ENCODE peak calls at places on chromosomes 5 and 9, in five cellular contexts. L is tibial artery, G is T-helper 9 cell, M is HFFc6, V is Right ventricle myocardium superior. U is an unnamed sample.

GRCh38 chr5:103503065-103503464 is 59.5 kb downstream of the NUDT12 start:
- DNase-seq in L (no peak), G (no peak), M (no peak), V (no peak), U (no peak)

GRCh38 chr9:22008662-22009562 is at the start of gene CDKN2B:
- DNase-seq in L (peak), G (peak), M (peak), V (peak), U (peak)

GRCh38 chr9:114906922-114907571 is 23.3 kb downstream of the TNFSF8 start:
- DNase-seq in L (no peak), G (no peak), M (peak), V (no peak), U (peak)

GRCh38 chr5:137344723-137345322 is 154.3 kb downstream of the SPOCK1 start:
- DNase-seq in L (peak), G (no peak), M (peak), V (no peak), U (peak)

GRCh38 chr9:92917176-92917800 is 30.0 kb upstream of the FGD3 start:
- DNase-seq in L (no peak), G (no peak), M (no peak), V (no peak), U (no peak)

GRCh38 chr5:18095061-18095460 is 460.8 kb downstream of the TAF11L14 start:
- DNase-seq in L (no peak), G (no peak), M (no peak), V (no peak), U (no peak)

GRCh38 chr5:179223961-179224360 is 121.3 kb downstream of the ADAMTS2 start:
- DNase-seq in L (peak), G (no peak), M (no peak), V (no peak), U (no peak)

GRCh38 chr5:90529939-90530677 is 724 bp upstream of the LYSMD3 start:
- DNase-seq in L (peak), G (peak), M (peak), V (peak), U (peak)

GRCh38 chr9:83620841-83621636 is 1.9 kb upstream of the IDNK start:
- DNase-seq in L (no peak), G (peak), M (peak), V (no peak), U (peak)

GRCh38 chr9:15144567-15145174 is 162.3 kb downstream of the TTC39B start:
- DNase-seq in L (no peak), G (no peak), M (no peak), V (no peak), U (peak)

GRCh38 chr5:35987776-35988175 is 3.4 kb downstream of the UGT3A1 start:
- DNase-seq in L (no peak), G (no peak), M (no peak), V (no peak), U (no peak)

GRCh38 chr5:140189977-140190867 is 15.2 kb downstream of the CYSTM1 start:
- DNase-seq in L (no peak), G (no peak), M (peak), V (no peak), U (peak)

GRCh38 chr5:39697891-39698290 is 273.1 kb upstream of the DAB2 start:
- DNase-seq in L (no peak), G (no peak), M (no peak), V (no peak), U (no peak)

GRCh38 chr9:12798066-12798770 is 23.4 kb downstream of the LURAP1L start:
- DNase-seq in L (no peak), G (no peak), M (no peak), V (no peak), U (peak)

GRCh38 chr5:85602843-85603242 is 1014.9 kb upstream of the COX7C start:
- DNase-seq in L (no peak), G (no peak), M (no peak), V (no peak), U (no peak)

GRCh38 chr5:57231607-57232006 is 57.7 kb downstream of the GPBP1 start:
- DNase-seq in L (no peak), G (no peak), M (no peak), V (no peak), U (no peak)

GRCh38 chr5:122775713-122776084 is 819 bp downstream of the SNX2 start:
- DNase-seq in L (no peak), G (no peak), M (peak), V (no peak), U (peak)

GRCh38 chr5:75320341-75320740 is 16.7 kb upstream of the HMGCR start:
- DNase-seq in L (no peak), G (no peak), M (no peak), V (no peak), U (no peak)

GRCh38 chr9:93684806-93685553 is 108.6 kb downstream of the PHF2 start:
- DNase-seq in L (no peak), G (no peak), M (no peak), V (no peak), U (peak)

GRCh38 chr5:159105318-159106053 is 5.8 kb upstream of the EBF1 start:
- DNase-seq in L (no peak), G (no peak), M (no peak), V (no peak), U (no peak)

GRCh38 chr9:93233033-93233432 is 49.1 kb downstream of the WNK2 start:
- DNase-seq in L (no peak), G (no peak), M (no peak), V (peak), U (no peak)

GRCh38 chr5:160479926-160480325 is 58.3 kb downstream of the PTTG1 start:
- DNase-seq in L (no peak), G (no peak), M (peak), V (no peak), U (peak)

GRCh38 chr9:100020121-100020780 is 78.5 kb downstream of the ERP44 start:
- DNase-seq in L (no peak), G (no peak), M (no peak), V (no peak), U (no peak)

GRCh38 chr5:140351609-140352334 is 5.4 kb upstream of the HBEGF start:
- DNase-seq in L (no peak), G (peak), M (peak), V (no peak), U (peak)

GRCh38 chr5:159825551-159826051 is 90.7 kb upstream of the ADRA1B start:
- DNase-seq in L (no peak), G (no peak), M (peak), V (no peak), U (peak)

GRCh38 chr9:14362175-14362574 is 48.2 kb upstream of the NFIB start:
- DNase-seq in L (no peak), G (no peak), M (peak), V (no peak), U (peak)

GRCh38 chr5:14483504-14484157 is 98.0 kb upstream of the OTULINL start:
- DNase-seq in L (no peak), G (no peak), M (no peak), V (no peak), U (no peak)

GRCh38 chr9:93256878-93257807 is 73.2 kb downstream of the WNK2 start:
- DNase-seq in L (peak), G (no peak), M (no peak), V (peak), U (no peak)

GRCh38 chr5:107893642-107894041 is 222.9 kb upstream of the EFNA5 start:
- DNase-seq in L (no peak), G (no peak), M (no peak), V (no peak), U (peak)